ENCODE peak calls at places on chromosomes 6 and 20, in ten cellular contexts. One of them, this sample, is unnamed.

GRCh38 chr6:129607581-129608186 is 102.3 kb downstream of the ARHGAP18 start:
- DNase-seq in KBM-7: no peak
- DNase-seq in MCF 10A: peak; percentile 17
- DNase-seq in COLO829: no peak
- DNase-seq in HCT116: no peak
- DNase-seq in activated CD8-positive, alpha-beta T cell treated with anti-CD3 and anti-CD28 coated beads, Interleukin-2, amount 10 ng/mL, durations not matched to agents 7 days and 5 days: no peak
- DNase-seq in fibroblast of lung: peak; percentile 47
- DNase-seq in AG10803: peak; percentile 37
- DNase-seq in stimulated activated CD4-positive, alpha-beta T cell treated with anti-CD3 and anti-CD28 coated beads, TNF-alpha, amount 100 ng/mL, for 24 hours: no peak
- DNase-seq in activated CD8-positive, alpha-beta memory T cell treated with anti-CD3 and anti-CD28 coated beads, Interleukin-2, amount 50 U/mL, for 48 hours: no peak
- DNase-seq in this sample: no peak

GRCh38 chr6:38370653-38371311 is 268.9 kb downstream of the BTBD9 start:
- DNase-seq in fibroblast of lung: peak; percentile 7
- DNase-seq in KBM-7: no peak
- DNase-seq in stimulated activated CD4-positive, alpha-beta T cell treated with anti-CD3 and anti-CD28 coated beads, TNF-alpha, amount 100 ng/mL, for 24 hours: no peak
- DNase-seq in activated CD8-positive, alpha-beta memory T cell treated with anti-CD3 and anti-CD28 coated beads, Interleukin-2, amount 50 U/mL, for 48 hours: no peak
- DNase-seq in MCF 10A: no peak
- DNase-seq in HCT116: no peak
- DNase-seq in AG10803: no peak
- DNase-seq in activated CD8-positive, alpha-beta T cell treated with anti-CD3 and anti-CD28 coated beads, Interleukin-2, amount 10 ng/mL, durations not matched to agents 7 days and 5 days: no peak
- DNase-seq in COLO829: no peak
- DNase-seq in this sample: no peak

GRCh38 chr6:137777299-137778075 is 89.6 kb upstream of the TNFAIP3 start:
- DNase-seq in MCF 10A: no peak
- DNase-seq in AG10803: no peak
- DNase-seq in activated CD8-positive, alpha-beta T cell treated with anti-CD3 and anti-CD28 coated beads, Interleukin-2, amount 10 ng/mL, durations not matched to agents 7 days and 5 days: no peak
- DNase-seq in stimulated activated CD4-positive, alpha-beta T cell treated with anti-CD3 and anti-CD28 coated beads, TNF-alpha, amount 100 ng/mL, for 24 hours: no peak
- DNase-seq in COLO829: no peak
- DNase-seq in fibroblast of lung: peak; percentile 63
- DNase-seq in HCT116: no peak
- DNase-seq in activated CD8-positive, alpha-beta memory T cell treated with anti-CD3 and anti-CD28 coated beads, Interleukin-2, amount 50 U/mL, for 48 hours: no peak
- DNase-seq in KBM-7: no peak
- DNase-seq in this sample: peak; percentile 49

GRCh38 chr6:38174315-38174714 is 354.8 kb downstream of the ZFAND3 start:
- DNase-seq in MCF 10A: no peak
- DNase-seq in stimulated activated CD4-positive, alpha-beta T cell treated with anti-CD3 and anti-CD28 coated beads, TNF-alpha, amount 100 ng/mL, for 24 hours: no peak
- DNase-seq in fibroblast of lung: no peak
- DNase-seq in COLO829: no peak
- DNase-seq in activated CD8-positive, alpha-beta T cell treated with anti-CD3 and anti-CD28 coated beads, Interleukin-2, amount 10 ng/mL, durations not matched to agents 7 days and 5 days: no peak
- DNase-seq in HCT116: no peak
- DNase-seq in activated CD8-positive, alpha-beta memory T cell treated with anti-CD3 and anti-CD28 coated beads, Interleukin-2, amount 50 U/mL, for 48 hours: no peak
- DNase-seq in AG10803: no peak
- DNase-seq in KBM-7: no peak
- DNase-seq in this sample: no peak

GRCh38 chr20:33784225-33784624 is 26.9 kb upstream of the CHMP4B start:
- DNase-seq in activated CD8-positive, alpha-beta memory T cell treated with anti-CD3 and anti-CD28 coated beads, Interleukin-2, amount 50 U/mL, for 48 hours: no peak
- DNase-seq in HCT116: no peak
- DNase-seq in MCF 10A: no peak
- DNase-seq in COLO829: no peak
- DNase-seq in AG10803: no peak
- DNase-seq in KBM-7: no peak
- DNase-seq in stimulated activated CD4-positive, alpha-beta T cell treated with anti-CD3 and anti-CD28 coated beads, TNF-alpha, amount 100 ng/mL, for 24 hours: no peak
- DNase-seq in activated CD8-positive, alpha-beta T cell treated with anti-CD3 and anti-CD28 coated beads, Interleukin-2, amount 10 ng/mL, durations not matched to agents 7 days and 5 days: no peak
- DNase-seq in fibroblast of lung: no peak
- DNase-seq in this sample: no peak

GRCh38 chr20:10213526-10213925 is 5.1 kb upstream of the SNAP25 start:
- DNase-seq in fibroblast of lung: no peak
- DNase-seq in COLO829: no peak
- DNase-seq in activated CD8-positive, alpha-beta T cell treated with anti-CD3 and anti-CD28 coated beads, Interleukin-2, amount 10 ng/mL, durations not matched to agents 7 days and 5 days: no peak
- DNase-seq in stimulated activated CD4-positive, alpha-beta T cell treated with anti-CD3 and anti-CD28 coated beads, TNF-alpha, amount 100 ng/mL, for 24 hours: no peak
- DNase-seq in MCF 10A: no peak
- DNase-seq in KBM-7: no peak
- DNase-seq in AG10803: no peak
- DNase-seq in activated CD8-positive, alpha-beta memory T cell treated with anti-CD3 and anti-CD28 coated beads, Interleukin-2, amount 50 U/mL, for 48 hours: no peak
- DNase-seq in HCT116: no peak
- DNase-seq in this sample: no peak

GRCh38 chr6:91198588-91199255 is 611.9 kb upstream of the MAP3K7 start:
- DNase-seq in stimulated activated CD4-positive, alpha-beta T cell treated with anti-CD3 and anti-CD28 coated beads, TNF-alpha, amount 100 ng/mL, for 24 hours: no peak
- DNase-seq in activated CD8-positive, alpha-beta memory T cell treated with anti-CD3 and anti-CD28 coated beads, Interleukin-2, amount 50 U/mL, for 48 hours: no peak
- DNase-seq in AG10803: no peak
- DNase-seq in fibroblast of lung: no peak
- DNase-seq in activated CD8-positive, alpha-beta T cell treated with anti-CD3 and anti-CD28 coated beads, Interleukin-2, amount 10 ng/mL, durations not matched to agents 7 days and 5 days: no peak
- DNase-seq in MCF 10A: peak; percentile 18
- DNase-seq in KBM-7: no peak
- DNase-seq in COLO829: no peak
- DNase-seq in HCT116: no peak
- DNase-seq in this sample: no peak

GRCh38 chr20:10185741-10186558 is 32.7 kb upstream of the SNAP25 start:
- DNase-seq in KBM-7: no peak
- DNase-seq in COLO829: no peak
- DNase-seq in HCT116: no peak
- DNase-seq in activated CD8-positive, alpha-beta memory T cell treated with anti-CD3 and anti-CD28 coated beads, Interleukin-2, amount 50 U/mL, for 48 hours: no peak
- DNase-seq in stimulated activated CD4-positive, alpha-beta T cell treated with anti-CD3 and anti-CD28 coated beads, TNF-alpha, amount 100 ng/mL, for 24 hours: no peak
- DNase-seq in fibroblast of lung: peak; percentile 85
- DNase-seq in activated CD8-positive, alpha-beta T cell treated with anti-CD3 and anti-CD28 coated beads, Interleukin-2, amount 10 ng/mL, durations not matched to agents 7 days and 5 days: no peak
- DNase-seq in MCF 10A: peak; percentile 51
- DNase-seq in AG10803: no peak
- DNase-seq in this sample: no peak

GRCh38 chr6:17018425-17018824 is 83.4 kb upstream of the STMND1 start:
- DNase-seq in activated CD8-positive, alpha-beta T cell treated with anti-CD3 and anti-CD28 coated beads, Interleukin-2, amount 10 ng/mL, durations not matched to agents 7 days and 5 days: no peak
- DNase-seq in AG10803: no peak
- DNase-seq in KBM-7: no peak
- DNase-seq in MCF 10A: no peak
- DNase-seq in HCT116: no peak
- DNase-seq in fibroblast of lung: no peak
- DNase-seq in COLO829: no peak
- DNase-seq in activated CD8-positive, alpha-beta memory T cell treated with anti-CD3 and anti-CD28 coated beads, Interleukin-2, amount 50 U/mL, for 48 hours: no peak
- DNase-seq in stimulated activated CD4-positive, alpha-beta T cell treated with anti-CD3 and anti-CD28 coated beads, TNF-alpha, amount 100 ng/mL, for 24 hours: no peak
- DNase-seq in this sample: no peak

GRCh38 chr6:148969679-148970078 is 222.8 kb downstream of the UST start:
- DNase-seq in stimulated activated CD4-positive, alpha-beta T cell treated with anti-CD3 and anti-CD28 coated beads, TNF-alpha, amount 100 ng/mL, for 24 hours: no peak
- DNase-seq in MCF 10A: no peak
- DNase-seq in KBM-7: no peak
- DNase-seq in activated CD8-positive, alpha-beta memory T cell treated with anti-CD3 and anti-CD28 coated beads, Interleukin-2, amount 50 U/mL, for 48 hours: no peak
- DNase-seq in HCT116: no peak
- DNase-seq in COLO829: no peak
- DNase-seq in fibroblast of lung: peak; percentile 92
- DNase-seq in AG10803: peak; percentile 88
- DNase-seq in activated CD8-positive, alpha-beta T cell treated with anti-CD3 and anti-CD28 coated beads, Interleukin-2, amount 10 ng/mL, durations not matched to agents 7 days and 5 days: no peak
- DNase-seq in this sample: peak; percentile 95

GRCh38 chr6:87700729-87701675 is 1.0 kb downstream of the AKIRIN2 start:
- DNase-seq in AG10803: peak; percentile 79
- DNase-seq in MCF 10A: peak; percentile 81
- DNase-seq in activated CD8-positive, alpha-beta T cell treated with anti-CD3 and anti-CD28 coated beads, Interleukin-2, amount 10 ng/mL, durations not matched to agents 7 days and 5 days: peak; percentile 46
- DNase-seq in COLO829: no peak
- DNase-seq in activated CD8-positive, alpha-beta memory T cell treated with anti-CD3 and anti-CD28 coated beads, Interleukin-2, amount 50 U/mL, for 48 hours: peak; percentile 64
- DNase-seq in fibroblast of lung: peak; percentile 78
- DNase-seq in HCT116: no peak
- DNase-seq in KBM-7: peak; percentile 66
- DNase-seq in stimulated activated CD4-positive, alpha-beta T cell treated with anti-CD3 and anti-CD28 coated beads, TNF-alpha, amount 100 ng/mL, for 24 hours: no peak
- DNase-seq in this sample: peak; percentile 54

GRCh38 chr6:138115191-138115590 is 8.0 kb upstream of the PERP start:
- DNase-seq in activated CD8-positive, alpha-beta memory T cell treated with anti-CD3 and anti-CD28 coated beads, Interleukin-2, amount 50 U/mL, for 48 hours: no peak
- DNase-seq in MCF 10A: no peak
- DNase-seq in COLO829: no peak
- DNase-seq in fibroblast of lung: no peak
- DNase-seq in stimulated activated CD4-positive, alpha-beta T cell treated with anti-CD3 and anti-CD28 coated beads, TNF-alpha, amount 100 ng/mL, for 24 hours: no peak
- DNase-seq in KBM-7: no peak
- DNase-seq in AG10803: no peak
- DNase-seq in activated CD8-positive, alpha-beta T cell treated with anti-CD3 and anti-CD28 coated beads, Interleukin-2, amount 10 ng/mL, durations not matched to agents 7 days and 5 days: no peak
- DNase-seq in HCT116: no peak
- DNase-seq in this sample: no peak

GRCh38 chr6:79649016-79649415 is 17.9 kb downstream of the SH3BGRL2 start:
- DNase-seq in COLO829: no peak
- DNase-seq in fibroblast of lung: no peak
- DNase-seq in KBM-7: no peak
- DNase-seq in AG10803: no peak
- DNase-seq in activated CD8-positive, alpha-beta memory T cell treated with anti-CD3 and anti-CD28 coated beads, Interleukin-2, amount 50 U/mL, for 48 hours: no peak
- DNase-seq in stimulated activated CD4-positive, alpha-beta T cell treated with anti-CD3 and anti-CD28 coated beads, TNF-alpha, amount 100 ng/mL, for 24 hours: no peak
- DNase-seq in MCF 10A: no peak
- DNase-seq in HCT116: no peak
- DNase-seq in activated CD8-positive, alpha-beta T cell treated with anti-CD3 and anti-CD28 coated beads, Interleukin-2, amount 10 ng/mL, durations not matched to agents 7 days and 5 days: no peak
- DNase-seq in this sample: no peak

GRCh38 chr6:56807992-56808342 is 146.9 kb upstream of the BEND6 start:
- DNase-seq in stimulated activated CD4-positive, alpha-beta T cell treated with anti-CD3 and anti-CD28 coated beads, TNF-alpha, amount 100 ng/mL, for 24 hours: no peak
- DNase-seq in KBM-7: no peak
- DNase-seq in fibroblast of lung: peak; percentile 68
- DNase-seq in activated CD8-positive, alpha-beta T cell treated with anti-CD3 and anti-CD28 coated beads, Interleukin-2, amount 10 ng/mL, durations not matched to agents 7 days and 5 days: no peak
- DNase-seq in HCT116: no peak
- DNase-seq in activated CD8-positive, alpha-beta memory T cell treated with anti-CD3 and anti-CD28 coated beads, Interleukin-2, amount 50 U/mL, for 48 hours: no peak
- DNase-seq in AG10803: no peak
- DNase-seq in MCF 10A: no peak
- DNase-seq in COLO829: no peak
- DNase-seq in this sample: no peak

GRCh38 chr6:30127238-30128093 is 8.5 kb upstream of the TRIM40 start:
- DNase-seq in stimulated activated CD4-positive, alpha-beta T cell treated with anti-CD3 and anti-CD28 coated beads, TNF-alpha, amount 100 ng/mL, for 24 hours: no peak
- DNase-seq in COLO829: no peak
- DNase-seq in HCT116: no peak
- DNase-seq in KBM-7: no peak
- DNase-seq in activated CD8-positive, alpha-beta memory T cell treated with anti-CD3 and anti-CD28 coated beads, Interleukin-2, amount 50 U/mL, for 48 hours: no peak
- DNase-seq in AG10803: no peak
- DNase-seq in activated CD8-positive, alpha-beta T cell treated with anti-CD3 and anti-CD28 coated beads, Interleukin-2, amount 10 ng/mL, durations not matched to agents 7 days and 5 days: no peak
- DNase-seq in MCF 10A: no peak
- DNase-seq in fibroblast of lung: no peak
- DNase-seq in this sample: peak; percentile 18

GRCh38 chr20:20953738-20954657 is 152.2 kb downstream of the LINC00237 start:
- DNase-seq in activated CD8-positive, alpha-beta T cell treated with anti-CD3 and anti-CD28 coated beads, Interleukin-2, amount 10 ng/mL, durations not matched to agents 7 days and 5 days: no peak
- DNase-seq in MCF 10A: no peak
- DNase-seq in stimulated activated CD4-positive, alpha-beta T cell treated with anti-CD3 and anti-CD28 coated beads, TNF-alpha, amount 100 ng/mL, for 24 hours: no peak
- DNase-seq in AG10803: no peak
- DNase-seq in KBM-7: no peak
- DNase-seq in fibroblast of lung: no peak
- DNase-seq in HCT116: no peak
- DNase-seq in COLO829: no peak
- DNase-seq in activated CD8-positive, alpha-beta memory T cell treated with anti-CD3 and anti-CD28 coated beads, Interleukin-2, amount 50 U/mL, for 48 hours: no peak
- DNase-seq in this sample: no peak

GRCh38 chr20:12110274-12110673 is 192.6 kb downstream of the BTBD3 start:
- DNase-seq in activated CD8-positive, alpha-beta T cell treated with anti-CD3 and anti-CD28 coated beads, Interleukin-2, amount 10 ng/mL, durations not matched to agents 7 days and 5 days: no peak
- DNase-seq in HCT116: no peak
- DNase-seq in KBM-7: no peak
- DNase-seq in activated CD8-positive, alpha-beta memory T cell treated with anti-CD3 and anti-CD28 coated beads, Interleukin-2, amount 50 U/mL, for 48 hours: no peak
- DNase-seq in fibroblast of lung: no peak
- DNase-seq in COLO829: no peak
- DNase-seq in stimulated activated CD4-positive, alpha-beta T cell treated with anti-CD3 and anti-CD28 coated beads, TNF-alpha, amount 100 ng/mL, for 24 hours: no peak
- DNase-seq in AG10803: no peak
- DNase-seq in MCF 10A: no peak
- DNase-seq in this sample: no peak

GRCh38 chr6:89970609-89971337 is 76.5 kb downstream of the GJA10 start:
- DNase-seq in MCF 10A: peak; percentile 68
- DNase-seq in activated CD8-positive, alpha-beta T cell treated with anti-CD3 and anti-CD28 coated beads, Interleukin-2, amount 10 ng/mL, durations not matched to agents 7 days and 5 days: no peak
- DNase-seq in KBM-7: peak; percentile 21
- DNase-seq in AG10803: peak; percentile 58
- DNase-seq in activated CD8-positive, alpha-beta memory T cell treated with anti-CD3 and anti-CD28 coated beads, Interleukin-2, amount 50 U/mL, for 48 hours: no peak
- DNase-seq in HCT116: peak; percentile 16
- DNase-seq in fibroblast of lung: peak; percentile 78
- DNase-seq in COLO829: peak; percentile 59
- DNase-seq in stimulated activated CD4-positive, alpha-beta T cell treated with anti-CD3 and anti-CD28 coated beads, TNF-alpha, amount 100 ng/mL, for 24 hours: no peak
- DNase-seq in this sample: peak; percentile 46

GRCh38 chr6:168171673-168172352 is 92.8 kb upstream of the FRMD1 start:
- DNase-seq in stimulated activated CD4-positive, alpha-beta T cell treated with anti-CD3 and anti-CD28 coated beads, TNF-alpha, amount 100 ng/mL, for 24 hours: no peak
- DNase-seq in activated CD8-positive, alpha-beta memory T cell treated with anti-CD3 and anti-CD28 coated beads, Interleukin-2, amount 50 U/mL, for 48 hours: no peak
- DNase-seq in MCF 10A: no peak
- DNase-seq in COLO829: no peak
- DNase-seq in fibroblast of lung: no peak
- DNase-seq in AG10803: no peak
- DNase-seq in HCT116: no peak
- DNase-seq in activated CD8-positive, alpha-beta T cell treated with anti-CD3 and anti-CD28 coated beads, Interleukin-2, amount 10 ng/mL, durations not matched to agents 7 days and 5 days: no peak
- DNase-seq in KBM-7: no peak
- DNase-seq in this sample: no peak

GRCh38 chr6:42106663-42107023 is 35.8 kb downstream of the C6orf132 start:
- DNase-seq in HCT116: no peak
- DNase-seq in fibroblast of lung: no peak
- DNase-seq in COLO829: no peak
- DNase-seq in activated CD8-positive, alpha-beta memory T cell treated with anti-CD3 and anti-CD28 coated beads, Interleukin-2, amount 50 U/mL, for 48 hours: no peak
- DNase-seq in KBM-7: no peak
- DNase-seq in activated CD8-positive, alpha-beta T cell treated with anti-CD3 and anti-CD28 coated beads, Interleukin-2, amount 10 ng/mL, durations not matched to agents 7 days and 5 days: no peak
- DNase-seq in MCF 10A: no peak
- DNase-seq in stimulated activated CD4-positive, alpha-beta T cell treated with anti-CD3 and anti-CD28 coated beads, TNF-alpha, amount 100 ng/mL, for 24 hours: no peak
- DNase-seq in AG10803: no peak
- DNase-seq in this sample: no peak

GRCh38 chr6:37221585-37222124 is 35.9 kb upstream of the TBC1D22B start:
- DNase-seq in MCF 10A: no peak
- DNase-seq in KBM-7: no peak
- DNase-seq in stimulated activated CD4-positive, alpha-beta T cell treated with anti-CD3 and anti-CD28 coated beads, TNF-alpha, amount 100 ng/mL, for 24 hours: no peak
- DNase-seq in HCT116: no peak
- DNase-seq in activated CD8-positive, alpha-beta memory T cell treated with anti-CD3 and anti-CD28 coated beads, Interleukin-2, amount 50 U/mL, for 48 hours: no peak
- DNase-seq in AG10803: no peak
- DNase-seq in activated CD8-positive, alpha-beta T cell treated with anti-CD3 and anti-CD28 coated beads, Interleukin-2, amount 10 ng/mL, durations not matched to agents 7 days and 5 days: no peak
- DNase-seq in COLO829: no peak
- DNase-seq in fibroblast of lung: no peak
- DNase-seq in this sample: no peak

GRCh38 chr6:135880066-135880972 is 28.8 kb downstream of the PDE7B start:
- DNase-seq in AG10803: peak; percentile 72
- DNase-seq in MCF 10A: peak; percentile 40
- DNase-seq in fibroblast of lung: peak; percentile 79
- DNase-seq in activated CD8-positive, alpha-beta memory T cell treated with anti-CD3 and anti-CD28 coated beads, Interleukin-2, amount 50 U/mL, for 48 hours: peak; percentile 56
- DNase-seq in activated CD8-positive, alpha-beta T cell treated with anti-CD3 and anti-CD28 coated beads, Interleukin-2, amount 10 ng/mL, durations not matched to agents 7 days and 5 days: peak; percentile 81
- DNase-seq in COLO829: no peak
- DNase-seq in stimulated activated CD4-positive, alpha-beta T cell treated with anti-CD3 and anti-CD28 coated beads, TNF-alpha, amount 100 ng/mL, for 24 hours: peak; percentile 34
- DNase-seq in KBM-7: peak; percentile 4
- DNase-seq in HCT116: no peak
- DNase-seq in this sample: peak; percentile 30

GRCh38 chr6:134636221-134636830 is 313.6 kb downstream of the ALDH8A1 start:
- DNase-seq in AG10803: no peak
- DNase-seq in MCF 10A: no peak
- DNase-seq in KBM-7: no peak
- DNase-seq in stimulated activated CD4-positive, alpha-beta T cell treated with anti-CD3 and anti-CD28 coated beads, TNF-alpha, amount 100 ng/mL, for 24 hours: peak; percentile 10
- DNase-seq in activated CD8-positive, alpha-beta T cell treated with anti-CD3 and anti-CD28 coated beads, Interleukin-2, amount 10 ng/mL, durations not matched to agents 7 days and 5 days: no peak
- DNase-seq in activated CD8-positive, alpha-beta memory T cell treated with anti-CD3 and anti-CD28 coated beads, Interleukin-2, amount 50 U/mL, for 48 hours: no peak
- DNase-seq in COLO829: no peak
- DNase-seq in fibroblast of lung: no peak
- DNase-seq in HCT116: no peak
- DNase-seq in this sample: no peak

GRCh38 chr20:17872434-17872833 is 96.2 kb downstream of the SNX5 start:
- DNase-seq in fibroblast of lung: no peak
- DNase-seq in MCF 10A: no peak
- DNase-seq in stimulated activated CD4-positive, alpha-beta T cell treated with anti-CD3 and anti-CD28 coated beads, TNF-alpha, amount 100 ng/mL, for 24 hours: no peak
- DNase-seq in COLO829: no peak
- DNase-seq in KBM-7: no peak
- DNase-seq in AG10803: no peak
- DNase-seq in HCT116: no peak
- DNase-seq in activated CD8-positive, alpha-beta memory T cell treated with anti-CD3 and anti-CD28 coated beads, Interleukin-2, amount 50 U/mL, for 48 hours: no peak
- DNase-seq in activated CD8-positive, alpha-beta T cell treated with anti-CD3 and anti-CD28 coated beads, Interleukin-2, amount 10 ng/mL, durations not matched to agents 7 days and 5 days: no peak
- DNase-seq in this sample: no peak

GRCh38 chr6:30112402-30113376 is at the start of gene TRIM31:
- DNase-seq in COLO829: no peak
- DNase-seq in AG10803: no peak
- DNase-seq in KBM-7: no peak
- DNase-seq in HCT116: no peak
- DNase-seq in activated CD8-positive, alpha-beta T cell treated with anti-CD3 and anti-CD28 coated beads, Interleukin-2, amount 10 ng/mL, durations not matched to agents 7 days and 5 days: no peak
- DNase-seq in fibroblast of lung: no peak
- DNase-seq in stimulated activated CD4-positive, alpha-beta T cell treated with anti-CD3 and anti-CD28 coated beads, TNF-alpha, amount 100 ng/mL, for 24 hours: no peak
- DNase-seq in activated CD8-positive, alpha-beta memory T cell treated with anti-CD3 and anti-CD28 coated beads, Interleukin-2, amount 50 U/mL, for 48 hours: no peak
- DNase-seq in MCF 10A: no peak
- DNase-seq in this sample: no peak

GRCh38 chr6:7811441-7811840 is 85.5 kb downstream of the BMP6 start:
- DNase-seq in AG10803: peak; percentile 43
- DNase-seq in COLO829: no peak
- DNase-seq in HCT116: no peak
- DNase-seq in KBM-7: no peak
- DNase-seq in activated CD8-positive, alpha-beta T cell treated with anti-CD3 and anti-CD28 coated beads, Interleukin-2, amount 10 ng/mL, durations not matched to agents 7 days and 5 days: no peak
- DNase-seq in stimulated activated CD4-positive, alpha-beta T cell treated with anti-CD3 and anti-CD28 coated beads, TNF-alpha, amount 100 ng/mL, for 24 hours: no peak
- DNase-seq in fibroblast of lung: no peak
- DNase-seq in MCF 10A: no peak
- DNase-seq in activated CD8-positive, alpha-beta memory T cell treated with anti-CD3 and anti-CD28 coated beads, Interleukin-2, amount 50 U/mL, for 48 hours: no peak
- DNase-seq in this sample: no peak

GRCh38 chr6:116528163-116528562 is 16.7 kb downstream of the CALHM5 start:
- DNase-seq in activated CD8-positive, alpha-beta T cell treated with anti-CD3 and anti-CD28 coated beads, Interleukin-2, amount 10 ng/mL, durations not matched to agents 7 days and 5 days: no peak
- DNase-seq in fibroblast of lung: no peak
- DNase-seq in MCF 10A: no peak
- DNase-seq in COLO829: no peak
- DNase-seq in activated CD8-positive, alpha-beta memory T cell treated with anti-CD3 and anti-CD28 coated beads, Interleukin-2, amount 50 U/mL, for 48 hours: no peak
- DNase-seq in KBM-7: no peak
- DNase-seq in AG10803: no peak
- DNase-seq in stimulated activated CD4-positive, alpha-beta T cell treated with anti-CD3 and anti-CD28 coated beads, TNF-alpha, amount 100 ng/mL, for 24 hours: no peak
- DNase-seq in HCT116: no peak
- DNase-seq in this sample: no peak

GRCh38 chr6:45608252-45608911 is 230.6 kb upstream of the SUPT3H start:
- DNase-seq in COLO829: peak; percentile 54
- DNase-seq in activated CD8-positive, alpha-beta memory T cell treated with anti-CD3 and anti-CD28 coated beads, Interleukin-2, amount 50 U/mL, for 48 hours: no peak
- DNase-seq in fibroblast of lung: no peak
- DNase-seq in AG10803: peak; percentile 56
- DNase-seq in HCT116: no peak
- DNase-seq in MCF 10A: peak; percentile 43
- DNase-seq in KBM-7: no peak
- DNase-seq in activated CD8-positive, alpha-beta T cell treated with anti-CD3 and anti-CD28 coated beads, Interleukin-2, amount 10 ng/mL, durations not matched to agents 7 days and 5 days: no peak
- DNase-seq in stimulated activated CD4-positive, alpha-beta T cell treated with anti-CD3 and anti-CD28 coated beads, TNF-alpha, amount 100 ng/mL, for 24 hours: no peak
- DNase-seq in this sample: peak; percentile 66

This sample was measured in SJCRH30.